ENCODE peak calls at places on chromosomes 5 and 9, in six cellular contexts. One of them, this sample, is unnamed.

GRCh38 chr5:149452007-149452664 is 73.0 kb upstream of the IL17B start:
- DNase-seq in midbrain: no peak
- DNase-seq in activated T-cell treated with anti-CD3 and anti-CD28 coated beads, Interleukin-2, amount 50 U/mL, for 72 hours: no peak
- DNase-seq in A549: no peak
- DNase-seq in neural crest cell: no peak
- DNase-seq in RPMI7951: peak
- DNase-seq in this sample: no peak

GRCh38 chr9:114289571-114290481 is 33.1 kb upstream of the ORM1 start:
- DNase-seq in midbrain: no peak
- DNase-seq in neural crest cell: no peak
- DNase-seq in A549: no peak
- DNase-seq in RPMI7951: no peak
- DNase-seq in activated T-cell treated with anti-CD3 and anti-CD28 coated beads, Interleukin-2, amount 50 U/mL, for 72 hours: no peak
- DNase-seq in this sample: no peak

GRCh38 chr9:38171926-38172325 is 102.9 kb upstream of the SHB start:
- DNase-seq in RPMI7951: no peak
- DNase-seq in activated T-cell treated with anti-CD3 and anti-CD28 coated beads, Interleukin-2, amount 50 U/mL, for 72 hours: no peak
- DNase-seq in midbrain: no peak
- DNase-seq in A549: no peak
- DNase-seq in neural crest cell: no peak
- DNase-seq in this sample: no peak

GRCh38 chr5:141757402-141757801 is 75.4 kb upstream of the ARAP3 start:
- DNase-seq in neural crest cell: peak
- DNase-seq in RPMI7951: peak
- DNase-seq in midbrain: no peak
- DNase-seq in activated T-cell treated with anti-CD3 and anti-CD28 coated beads, Interleukin-2, amount 50 U/mL, for 72 hours: no peak
- DNase-seq in A549: peak
- DNase-seq in this sample: no peak

GRCh38 chr5:81773574-81773973 is 22.7 kb upstream of the SSBP2 start:
- DNase-seq in activated T-cell treated with anti-CD3 and anti-CD28 coated beads, Interleukin-2, amount 50 U/mL, for 72 hours: no peak
- DNase-seq in midbrain: no peak
- DNase-seq in A549: peak
- DNase-seq in neural crest cell: no peak
- DNase-seq in RPMI7951: peak
- DNase-seq in this sample: no peak

GRCh38 chr5:157286761-157287211 is 20.9 kb downstream of the CYFIP2 start:
- DNase-seq in midbrain: no peak
- DNase-seq in activated T-cell treated with anti-CD3 and anti-CD28 coated beads, Interleukin-2, amount 50 U/mL, for 72 hours: no peak
- DNase-seq in RPMI7951: no peak
- DNase-seq in A549: no peak
- DNase-seq in neural crest cell: no peak
- DNase-seq in this sample: no peak

GRCh38 chr9:125579030-125579932 is 127.7 kb downstream of the MAPKAP1 start:
- DNase-seq in activated T-cell treated with anti-CD3 and anti-CD28 coated beads, Interleukin-2, amount 50 U/mL, for 72 hours: no peak
- DNase-seq in neural crest cell: no peak
- DNase-seq in RPMI7951: no peak
- DNase-seq in A549: no peak
- DNase-seq in midbrain: no peak
- DNase-seq in this sample: no peak

GRCh38 chr9:124199474-124199873 is 58.3 kb upstream of the NEK6 start:
- DNase-seq in activated T-cell treated with anti-CD3 and anti-CD28 coated beads, Interleukin-2, amount 50 U/mL, for 72 hours: no peak
- DNase-seq in RPMI7951: no peak
- DNase-seq in midbrain: no peak
- DNase-seq in A549: no peak
- DNase-seq in neural crest cell: no peak
- DNase-seq in this sample: no peak

GRCh38 chr5:9545959-9546851 is at the start of gene SEMA5A:
- DNase-seq in midbrain: peak
- DNase-seq in neural crest cell: peak
- DNase-seq in activated T-cell treated with anti-CD3 and anti-CD28 coated beads, Interleukin-2, amount 50 U/mL, for 72 hours: peak
- DNase-seq in RPMI7951: peak
- DNase-seq in A549: no peak
- DNase-seq in this sample: no peak

GRCh38 chr9:88085481-88085880 is 52.8 kb downstream of the SPATA31C2 start:
- DNase-seq in activated T-cell treated with anti-CD3 and anti-CD28 coated beads, Interleukin-2, amount 50 U/mL, for 72 hours: no peak
- DNase-seq in midbrain: no peak
- DNase-seq in A549: no peak
- DNase-seq in neural crest cell: no peak
- DNase-seq in RPMI7951: no peak
- DNase-seq in this sample: no peak

GRCh38 chr5:132102101-132102701 is 28.6 kb downstream of the CSF2 start:
- DNase-seq in RPMI7951: no peak
- DNase-seq in activated T-cell treated with anti-CD3 and anti-CD28 coated beads, Interleukin-2, amount 50 U/mL, for 72 hours: peak
- DNase-seq in midbrain: no peak
- DNase-seq in neural crest cell: no peak
- DNase-seq in A549: no peak
- DNase-seq in this sample: no peak

GRCh38 chr9:69556707-69557106 is 115.5 kb downstream of the APBA1 start:
- DNase-seq in neural crest cell: no peak
- DNase-seq in RPMI7951: no peak
- DNase-seq in activated T-cell treated with anti-CD3 and anti-CD28 coated beads, Interleukin-2, amount 50 U/mL, for 72 hours: no peak
- DNase-seq in A549: no peak
- DNase-seq in midbrain: no peak
- DNase-seq in this sample: no peak

GRCh38 chr5:54643679-54644078 is 126.1 kb downstream of the SNX18 start:
- DNase-seq in neural crest cell: no peak
- DNase-seq in RPMI7951: peak
- DNase-seq in A549: no peak
- DNase-seq in activated T-cell treated with anti-CD3 and anti-CD28 coated beads, Interleukin-2, amount 50 U/mL, for 72 hours: no peak
- DNase-seq in midbrain: no peak
- DNase-seq in this sample: no peak

GRCh38 chr9:37948417-37948980 is 44.6 kb upstream of the SLC25A51 start:
- DNase-seq in activated T-cell treated with anti-CD3 and anti-CD28 coated beads, Interleukin-2, amount 50 U/mL, for 72 hours: no peak
- DNase-seq in RPMI7951: no peak
- DNase-seq in A549: no peak
- DNase-seq in neural crest cell: no peak
- DNase-seq in midbrain: no peak
- DNase-seq in this sample: no peak

GRCh38 chr5:87457706-87458105 is 45.0 kb upstream of the CCNH start:
- DNase-seq in RPMI7951: no peak
- DNase-seq in midbrain: no peak
- DNase-seq in neural crest cell: no peak
- DNase-seq in A549: no peak
- DNase-seq in activated T-cell treated with anti-CD3 and anti-CD28 coated beads, Interleukin-2, amount 50 U/mL, for 72 hours: no peak
- DNase-seq in this sample: no peak

GRCh38 chr5:1196562-1196961 is 4.8 kb upstream of the SLC6A19 start:
- DNase-seq in activated T-cell treated with anti-CD3 and anti-CD28 coated beads, Interleukin-2, amount 50 U/mL, for 72 hours: no peak
- DNase-seq in midbrain: no peak
- DNase-seq in RPMI7951: no peak
- DNase-seq in neural crest cell: no peak
- DNase-seq in A549: no peak
- DNase-seq in this sample: no peak

GRCh38 chr5:18238321-18238720 is 604.1 kb downstream of the TAF11L14 start:
- DNase-seq in neural crest cell: no peak
- DNase-seq in midbrain: no peak
- DNase-seq in A549: no peak
- DNase-seq in RPMI7951: no peak
- DNase-seq in activated T-cell treated with anti-CD3 and anti-CD28 coated beads, Interleukin-2, amount 50 U/mL, for 72 hours: no peak
- DNase-seq in this sample: no peak

GRCh38 chr5:141851195-141851874 is 26.9 kb downstream of the PCDH1 start:
- DNase-seq in neural crest cell: no peak
- DNase-seq in A549: no peak
- DNase-seq in midbrain: no peak
- DNase-seq in activated T-cell treated with anti-CD3 and anti-CD28 coated beads, Interleukin-2, amount 50 U/mL, for 72 hours: no peak
- DNase-seq in RPMI7951: no peak
- DNase-seq in this sample: no peak

GRCh38 chr5:112014771-112015170 is 257.8 kb upstream of the NREP start:
- DNase-seq in RPMI7951: no peak
- DNase-seq in neural crest cell: no peak
- DNase-seq in A549: no peak
- DNase-seq in activated T-cell treated with anti-CD3 and anti-CD28 coated beads, Interleukin-2, amount 50 U/mL, for 72 hours: no peak
- DNase-seq in midbrain: no peak
- DNase-seq in this sample: no peak

GRCh38 chr9:68887232-68887631 is 126.7 kb downstream of the PRKACG start:
- DNase-seq in activated T-cell treated with anti-CD3 and anti-CD28 coated beads, Interleukin-2, amount 50 U/mL, for 72 hours: no peak
- DNase-seq in midbrain: no peak
- DNase-seq in A549: no peak
- DNase-seq in neural crest cell: no peak
- DNase-seq in RPMI7951: no peak
- DNase-seq in this sample: no peak

GRCh38 chr9:73577867-73578266 is 426.2 kb downstream of the ANXA1 start:
- DNase-seq in A549: peak
- DNase-seq in activated T-cell treated with anti-CD3 and anti-CD28 coated beads, Interleukin-2, amount 50 U/mL, for 72 hours: no peak
- DNase-seq in midbrain: peak
- DNase-seq in neural crest cell: no peak
- DNase-seq in RPMI7951: peak
- DNase-seq in this sample: no peak

GRCh38 chr5:115858396-115858795 is 16.7 kb downstream of the AP3S1 start:
- DNase-seq in neural crest cell: no peak
- DNase-seq in activated T-cell treated with anti-CD3 and anti-CD28 coated beads, Interleukin-2, amount 50 U/mL, for 72 hours: no peak
- DNase-seq in midbrain: no peak
- DNase-seq in RPMI7951: no peak
- DNase-seq in A549: no peak
- DNase-seq in this sample: no peak

GRCh38 chr5:31036407-31036806 is 157.1 kb upstream of the CDH6 start:
- DNase-seq in midbrain: no peak
- DNase-seq in activated T-cell treated with anti-CD3 and anti-CD28 coated beads, Interleukin-2, amount 50 U/mL, for 72 hours: no peak
- DNase-seq in neural crest cell: no peak
- DNase-seq in RPMI7951: peak
- DNase-seq in A549: no peak
- DNase-seq in this sample: no peak

GRCh38 chr5:176383961-176384360 is 4.4 kb downstream of the NOP16 start:
- DNase-seq in A549: no peak
- DNase-seq in neural crest cell: no peak
- DNase-seq in activated T-cell treated with anti-CD3 and anti-CD28 coated beads, Interleukin-2, amount 50 U/mL, for 72 hours: no peak
- DNase-seq in RPMI7951: no peak
- DNase-seq in midbrain: no peak
- DNase-seq in this sample: no peak

GRCh38 chr5:133873936-133874585 is 94.4 kb downstream of the C5orf15 start:
- DNase-seq in RPMI7951: peak
- DNase-seq in activated T-cell treated with anti-CD3 and anti-CD28 coated beads, Interleukin-2, amount 50 U/mL, for 72 hours: peak
- DNase-seq in midbrain: no peak
- DNase-seq in A549: no peak
- DNase-seq in neural crest cell: no peak
- DNase-seq in this sample: no peak

GRCh38 chr9:98326402-98327248 is 71.2 kb upstream of the TBC1D2 start:
- DNase-seq in midbrain: no peak
- DNase-seq in RPMI7951: peak
- DNase-seq in A549: no peak
- DNase-seq in neural crest cell: no peak
- DNase-seq in activated T-cell treated with anti-CD3 and anti-CD28 coated beads, Interleukin-2, amount 50 U/mL, for 72 hours: no peak
- DNase-seq in this sample: no peak

GRCh38 chr5:84383816-84384603 is 670 bp downstream of the EDIL3 start:
- DNase-seq in activated T-cell treated with anti-CD3 and anti-CD28 coated beads, Interleukin-2, amount 50 U/mL, for 72 hours: no peak
- DNase-seq in RPMI7951: peak
- DNase-seq in neural crest cell: peak
- DNase-seq in A549: peak
- DNase-seq in midbrain: peak
- DNase-seq in this sample: no peak

GRCh38 chr9:76453785-76454184 is 5.2 kb upstream of the GCNT1 start:
- DNase-seq in activated T-cell treated with anti-CD3 and anti-CD28 coated beads, Interleukin-2, amount 50 U/mL, for 72 hours: no peak
- DNase-seq in midbrain: no peak
- DNase-seq in RPMI7951: no peak
- DNase-seq in neural crest cell: no peak
- DNase-seq in A549: no peak
- DNase-seq in this sample: no peak

GRCh38 chr5:103973669-103974068 is 411.1 kb upstream of the NUDT12 start:
- DNase-seq in midbrain: no peak
- DNase-seq in RPMI7951: no peak
- DNase-seq in activated T-cell treated with anti-CD3 and anti-CD28 coated beads, Interleukin-2, amount 50 U/mL, for 72 hours: no peak
- DNase-seq in A549: peak
- DNase-seq in neural crest cell: no peak
- DNase-seq in this sample: no peak